ENCODE peak calls at places on chromosomes 3 and 15, in eight cellular contexts. Q is lower lobe of right lung, C is adrenal gland, O is left ventricle myocardium inferior, S is brain microvascular endothelial cell, B is fibroblast of mammary gland, L is progenitor cell of endocrine pancreas, Z is HCT116. U is an unnamed sample.

GRCh38 chr3:128383316-128384235 is 83.1 kb downstream of the DNAJB8 start:
- DNase-seq in Q (peak; percentile 80), C (peak; percentile 88), O (peak; percentile 73), S (no peak), B (peak; percentile 46), L (no peak), Z (peak; percentile 38), U (no peak)

GRCh38 chr15:31141792-31142191 is 40.3 kb upstream of the TRPM1 start:
- DNase-seq in Q (no peak), C (no peak), O (no peak), S (no peak), B (no peak), L (no peak), Z (no peak), U (no peak)

GRCh38 chr3:176978441-176978840 is 218.8 kb downstream of the TBL1XR1 start:
- DNase-seq in Q (no peak), C (no peak), O (no peak), S (no peak), B (peak; percentile 16), L (no peak), Z (no peak), U (no peak)

GRCh38 chr15:59268199-59268979 is 61.7 kb downstream of the LDHAL6B start:
- DNase-seq in Q (no peak), C (no peak), O (no peak), S (no peak), B (peak; percentile 85), L (no peak), Z (no peak), U (no peak)

GRCh38 chr3:171261487-171261886 is 198.7 kb downstream of the TNIK start:
- DNase-seq in Q (no peak), C (no peak), O (no peak), S (no peak), B (no peak), L (no peak), Z (peak; percentile 69), U (no peak)

GRCh38 chr3:98068824-98069223 is 18.1 kb upstream of the OR5AC2 start:
- DNase-seq in Q (no peak), C (no peak), O (no peak), S (no peak), B (no peak), L (no peak), Z (peak; percentile 6), U (no peak)

GRCh38 chr3:100982710-100983109 is 10.5 kb downstream of the ABI3BP start:
- DNase-seq in Q (peak; percentile 46), C (peak; percentile 50), O (peak; percentile 66), S (peak; percentile 5), B (peak; percentile 71), L (no peak), Z (no peak), U (no peak)

GRCh38 chr15:51970132-51970817 is 1.3 kb downstream of the LEO1 start:
- DNase-seq in Q (no peak), C (no peak), O (no peak), S (no peak), B (no peak), L (no peak), Z (no peak), U (no peak)

GRCh38 chr15:70528270-70528706 is 235.1 kb downstream of the UACA start:
- DNase-seq in Q (no peak), C (peak; percentile 55), O (no peak), S (peak; percentile 72), B (no peak), L (no peak), Z (peak; percentile 40), U (peak; percentile 72)

GRCh38 chr3:48694610-48695051 is 8.9 kb upstream of the NCKIPSD start:
- DNase-seq in Q (peak; percentile 69), C (peak; percentile 92), O (peak; percentile 82), S (peak; percentile 79), B (peak; percentile 90), L (no peak), Z (peak; percentile 32), U (no peak)

GRCh38 chr3:67946446-67946845 is 292.0 kb upstream of the SUCLG2 start:
- DNase-seq in Q (no peak), C (no peak), O (no peak), S (no peak), B (no peak), L (no peak), Z (no peak), U (no peak)

GRCh38 chr15:49045691-49046112 is 544 bp downstream of the SECISBP2L start:
- DNase-seq in Q (no peak), C (no peak), O (no peak), S (peak; percentile 11), B (peak; percentile 44), L (no peak), Z (no peak), U (peak; percentile 61)

GRCh38 chr15:25175789-25176615 is 221.2 kb downstream of the SNRPN start:
- DNase-seq in Q (peak; percentile 24), C (no peak), O (peak; percentile 7), S (no peak), B (no peak), L (peak; percentile 3), Z (no peak), U (peak; percentile 9)

GRCh38 chr3:184336484-184337230 is 743 bp upstream of the FAM131A start:
- DNase-seq in Q (no peak), C (no peak), O (no peak), S (no peak), B (peak; percentile 83), L (no peak), Z (no peak), U (peak; percentile 60)

GRCh38 chr15:68951813-68952212 is 21.5 kb downstream of the SPESP1 start:
- DNase-seq in Q (no peak), C (no peak), O (no peak), S (no peak), B (no peak), L (no peak), Z (no peak), U (no peak)
- TF ChIP-seq CTCF in Q (no peak), C (no peak), O (no peak), S (no peak), B (no peak), L (no peak), Z (no peak), U (no peak)

GRCh38 chr15:92391640-92392039 is 2.0 kb upstream of the ST8SIA2 start:
- DNase-seq in Q (no peak), C (peak; percentile 51), O (no peak), S (peak; percentile 50), B (peak; percentile 32), L (no peak), Z (peak; percentile 36), U (peak; percentile 40)
- TF ChIP-seq CTCF in Q (no peak), C (no peak), O (peak; percentile 61), S (peak; percentile 80), B (peak; percentile 39), L (peak; percentile 54), Z (peak; percentile 71), U (peak; percentile 12)

GRCh38 chr15:50251638-50252182 is 13.8 kb downstream of the HDC start:
- DNase-seq in Q (no peak), C (peak; percentile 11), O (no peak), S (no peak), B (no peak), L (no peak), Z (no peak), U (no peak)
- TF ChIP-seq CTCF in Q (no peak), C (no peak), O (no peak), S (no peak), B (no peak), L (no peak), Z (no peak), U (no peak)

DNA sequence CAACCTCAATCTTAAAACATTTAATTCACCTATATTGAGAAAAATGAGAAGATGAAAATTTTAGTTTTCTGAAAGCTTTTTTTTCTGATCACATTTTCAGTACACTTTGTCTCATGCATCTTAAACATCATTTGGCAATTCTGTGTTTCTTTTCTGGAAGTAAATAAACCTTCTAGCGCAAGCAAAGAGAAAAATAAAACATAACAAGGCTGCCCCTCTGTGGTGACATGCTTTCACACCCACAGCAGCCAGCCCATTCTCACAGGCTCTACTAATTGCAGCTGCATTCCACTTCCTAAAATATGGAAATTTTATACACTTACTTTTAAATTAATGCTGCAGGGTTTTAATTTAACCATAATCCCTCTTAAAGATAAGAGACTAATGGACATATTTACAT is 90.0 kb downstream of the NEK10 start:
- DNase-seq in Q (no peak), C (no peak), O (no peak), S (peak; percentile 5), B (peak; percentile 15), L (no peak), Z (no peak), U (no peak)
- TF ChIP-seq CTCF in Q (peak; percentile 33), C (no peak), O (peak; percentile 56), S (peak; percentile 59), B (peak; percentile 39), L (peak; percentile 58), Z (peak; percentile 36), U (peak; percentile 26)

DNA sequence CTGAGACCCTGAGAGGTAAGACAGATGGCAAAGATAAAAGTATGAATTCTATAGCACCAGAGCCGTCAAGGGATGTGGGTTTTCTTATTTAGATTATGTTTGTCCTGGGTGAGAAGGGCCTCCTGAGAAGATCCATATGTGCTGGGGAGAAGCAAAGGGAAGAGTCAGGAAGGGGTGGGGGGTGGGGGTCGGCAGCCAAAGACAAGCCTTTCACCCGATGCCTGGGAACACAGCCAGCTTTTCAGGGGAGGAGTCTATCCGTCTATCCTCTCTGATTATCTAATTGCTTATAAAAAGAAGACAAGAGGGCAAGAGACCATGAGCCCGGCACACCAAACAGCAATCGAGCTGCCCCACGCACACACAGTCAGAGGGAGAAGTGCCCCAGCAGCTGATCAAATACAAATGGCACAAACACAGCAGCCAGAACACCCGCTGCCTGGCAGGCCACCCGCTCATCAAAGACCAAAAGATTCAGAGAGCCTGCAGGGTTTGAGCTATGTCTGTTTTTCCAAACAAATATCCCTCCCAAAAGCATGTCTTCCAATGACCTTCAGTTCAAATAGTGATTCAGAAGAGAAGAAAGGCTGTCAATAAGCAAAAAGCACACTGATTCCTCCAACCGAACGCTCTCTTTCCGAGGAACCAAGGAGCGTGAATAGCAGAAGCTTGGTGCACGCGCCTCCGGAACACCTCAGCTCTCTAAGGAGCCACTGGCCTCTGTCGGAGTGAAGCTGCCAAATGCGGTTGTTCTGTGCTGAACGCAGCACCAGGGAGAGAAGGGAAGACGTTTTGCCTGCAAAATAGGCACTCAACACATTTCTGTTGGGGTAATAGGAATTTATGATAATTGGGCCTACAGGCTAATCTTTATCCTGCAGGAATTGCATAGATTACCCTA is 419.2 kb downstream of the OCA2 start:
- DNase-seq in Q (no peak), C (no peak), O (no peak), S (no peak), B (no peak), L (no peak), Z (no peak), U (no peak)
- TF ChIP-seq CTCF in Q (no peak), C (no peak), O (no peak), S (no peak), B (no peak), L (no peak), Z (no peak), U (no peak)